ENCODE peak calls at places on chromosome 2, in ten cellular contexts. R is naive B cell; M is activated T-cell treated with anti-CD3 and anti-CD28 coated beads, Interleukin-2, amount 50 U/mL, for 24 hours; U is H9; C is HuH-7; X is left ventricle myocardium superior; Y is trophoblast cell; F is GM10248; A is mucosa of descending colon; V is frontal cortex. L is an unnamed sample.

GRCh38 chr2:200377143-200377773 is 70.8 kb downstream of the SPATS2L start:
- DNase-seq in V (no peak), C (no peak), Y (no peak), A (no peak), U (no peak), M (no peak), F (no peak), X (no peak), R (no peak), L (no peak)

GRCh38 chr2:68698567-68699377 is 35.8 kb upstream of the ARHGAP25 start:
- DNase-seq in Y (no peak), V (no peak), R (no peak), X (no peak), F (no peak), C (no peak), U (no peak), M (no peak), A (no peak), L (no peak)

GRCh38 chr2:55361465-55362189 is 58.0 kb downstream of the CCDC88A start:
- DNase-seq in R (no peak), X (no peak), C (no peak), U (no peak), M (no peak), V (no peak), F (no peak), Y (no peak), A (no peak), L (no peak)

GRCh38 chr2:229713371-229714079 is 830 bp downstream of the DNER start:
- DNase-seq in Y (no peak), A (no peak), F (peak), U (peak), C (no peak), X (peak), V (peak), M (peak), R (no peak), L (no peak)

GRCh38 chr2:50143822-50144575 is 887.9 kb downstream of the NRXN1 start:
- DNase-seq in F (peak), Y (peak), M (no peak), A (no peak), X (no peak), V (no peak), U (no peak), C (peak), R (no peak), L (no peak)

GRCh38 chr2:58812766-58813344 is 571.7 kb upstream of the FANCL start:
- DNase-seq in A (no peak), Y (no peak), M (no peak), V (no peak), R (no peak), F (no peak), X (no peak), C (no peak), U (no peak), L (no peak)

GRCh38 chr2:186820303-186820702 is 28.7 kb downstream of the ZSWIM2 start:
- DNase-seq in R (no peak), V (no peak), U (no peak), C (no peak), F (no peak), Y (no peak), A (no peak), X (no peak), M (no peak), L (no peak)

GRCh38 chr2:23566236-23567142 is 181.5 kb downstream of the KLHL29 start:
- DNase-seq in R (no peak), C (peak), M (peak), U (peak), V (peak), Y (no peak), F (peak), A (no peak), X (no peak), L (no peak)

GRCh38 chr2:172039011-172039704 is 39.4 kb downstream of the METAP1D start:
- DNase-seq in M (no peak), C (no peak), R (no peak), A (no peak), X (no peak), V (no peak), Y (no peak), F (no peak), U (no peak), L (no peak)

GRCh38 chr2:148909114-148909513 is 34.1 kb downstream of the KIF5C start:
- DNase-seq in Y (peak), U (peak), R (no peak), M (no peak), A (no peak), X (peak), F (no peak), V (no peak), C (no peak), L (no peak)

GRCh38 chr2:37180006-37180639 is 8.3 kb downstream of the SULT6B1 start:
- DNase-seq in X (no peak), V (no peak), A (no peak), M (no peak), C (no peak), U (no peak), R (no peak), F (no peak), Y (no peak), L (no peak)

GRCh38 chr2:78739282-78739681 is 286.2 kb upstream of the REG3G start:
- DNase-seq in R (no peak), C (no peak), X (no peak), U (no peak), V (no peak), F (no peak), A (no peak), M (no peak), Y (no peak), L (no peak)

GRCh38 chr2:45943231-45944044 is 292.0 kb downstream of the PRKCE start:
- DNase-seq in U (peak), V (no peak), R (no peak), F (no peak), M (no peak), C (no peak), Y (no peak), A (no peak), X (no peak), L (no peak)

GRCh38 chr2:196601430-196602306 is 37.8 kb upstream of the CCDC150 start:
- DNase-seq in R (no peak), X (peak), V (no peak), U (no peak), C (no peak), F (no peak), M (no peak), Y (peak), A (no peak), L (no peak)

GRCh38 chr2:109218087-109218791 is 89.2 kb downstream of the SH3RF3 start:
- DNase-seq in F (no peak), Y (no peak), M (no peak), X (no peak), R (peak), V (no peak), A (no peak), U (no peak), C (no peak), L (no peak)

GRCh38 chr2:168749264-168749663 is 53.2 kb upstream of the NOSTRIN start:
- DNase-seq in Y (no peak), V (no peak), R (no peak), M (no peak), C (no peak), F (no peak), A (no peak), X (no peak), U (no peak), L (no peak)

GRCh38 chr2:198857246-198857645 is 600.5 kb downstream of the SATB2 start:
- DNase-seq in X (no peak), C (no peak), M (no peak), R (no peak), U (no peak), A (no peak), V (no peak), Y (no peak), F (no peak), L (no peak)

GRCh38 chr2:233416199-233416598 is 61.9 kb downstream of the DGKD start:
- DNase-seq in X (no peak), Y (no peak), M (no peak), C (no peak), R (no peak), F (no peak), U (no peak), A (no peak), V (no peak), L (no peak)

GRCh38 chr2:67982956-67983355 is 79.8 kb downstream of the C1D start:
- DNase-seq in Y (no peak), V (no peak), X (no peak), U (no peak), M (no peak), F (no peak), C (no peak), R (no peak), A (no peak), L (no peak)

GRCh38 chr2:74105413-74105812 is 42.3 kb downstream of the BOLA3 start:
- DNase-seq in X (no peak), M (no peak), U (peak), V (no peak), F (no peak), R (no peak), A (no peak), C (no peak), Y (no peak), L (no peak)

GRCh38 chr2:70984576-70985282 is 6.3 kb downstream of the ANKRD53 start:
- DNase-seq in U (peak), A (peak), X (peak), C (peak), M (peak), F (peak), V (peak), R (peak), Y (peak), L (peak)

GRCh38 chr2:54490863-54491262 is 34.7 kb downstream of the SPTBN1 start:
- DNase-seq in M (no peak), F (no peak), C (no peak), U (no peak), Y (no peak), R (no peak), X (no peak), V (no peak), A (no peak), L (no peak)

GRCh38 chr2:55112229-55113016 is 62.2 kb upstream of the RTN4 start:
- DNase-seq in X (peak), U (no peak), M (no peak), A (peak), F (no peak), C (no peak), R (no peak), Y (no peak), V (peak), L (peak)

GRCh38 chr2:33598472-33599174 is 476 bp downstream of the FAM98A start:
- DNase-seq in Y (peak), A (peak), U (peak), X (no peak), F (peak), R (no peak), V (peak), M (peak), C (peak), L (peak)

GRCh38 chr2:124774781-124775180 is 749.7 kb downstream of the CNTNAP5 start:
- DNase-seq in U (no peak), X (no peak), Y (no peak), V (no peak), M (no peak), F (no peak), C (no peak), R (no peak), A (no peak), L (no peak)

GRCh38 chr2:190270298-190270697 is 49.3 kb downstream of the HIBCH start:
- DNase-seq in X (no peak), M (no peak), F (no peak), Y (no peak), A (no peak), V (no peak), R (no peak), U (no peak), C (no peak), L (no peak)

GRCh38 chr2:159946326-159946992 is 116.0 kb downstream of the PLA2R1 start:
- DNase-seq in Y (no peak), R (no peak), C (no peak), M (no peak), U (no peak), V (no peak), A (no peak), X (no peak), F (no peak), L (no peak)

L was measured in colonic mucosa.